ENCODE peak calls at places on chromosomes 5 and 9, in eight cellular contexts. A is esophagus muscularis mucosa, X is sigmoid colon, M is stomach, F is thyroid gland, W is lower leg skin, G is adrenal gland, Q is gastrocnemius medialis. E is an unnamed sample.

GRCh38 chr9:121984726-121985402 is 108.2 kb downstream of the TTLL11 start:
- DNase-seq in F (no peak), W (no peak), X (no peak), A (no peak), Q (peak; percentile 83), G (no peak), M (no peak), E (no peak)

GRCh38 chr5:180799902-180800801 is 2.5 kb downstream of the MGAT1 start:
- DNase-seq in G (peak; percentile 17), Q (no peak), M (no peak), W (peak; percentile 13), X (no peak), F (no peak), A (no peak), E (no peak)

GRCh38 chr9:1071730-1072129 is 21.6 kb downstream of the DMRT2 start:
- DNase-seq in A (no peak), W (no peak), Q (no peak), X (no peak), F (peak; percentile 82), G (no peak), M (peak; percentile 53), E (no peak)

GRCh38 chr5:37071901-37072581 is 177.1 kb downstream of the CPLANE1 start:
- DNase-seq in A (no peak), X (no peak), W (no peak), F (no peak), M (no peak), Q (no peak), G (no peak), E (no peak)

GRCh38 chr9:124779368-124780059 is 2.6 kb downstream of the OLFML2A start:
- DNase-seq in A (peak; percentile 85), G (no peak), M (peak; percentile 23), W (peak; percentile 13), Q (no peak), X (peak; percentile 70), F (peak; percentile 81), E (no peak)

GRCh38 chr9:30280229-30280900 is 2104.1 kb upstream of the ACO1 start:
- DNase-seq in W (no peak), F (no peak), X (no peak), G (no peak), Q (no peak), M (no peak), A (no peak), E (no peak)

GRCh38 chr5:26003966-26004365 is 1034.4 kb downstream of the CDH9 start:
- DNase-seq in X (no peak), A (no peak), M (no peak), F (no peak), Q (no peak), W (no peak), G (no peak), E (no peak)

GRCh38 chr5:164097747-164098146 is 592.3 kb downstream of the MAT2B start:
- DNase-seq in A (no peak), Q (no peak), W (no peak), X (no peak), M (no peak), G (no peak), F (no peak), E (no peak)

GRCh38 chr9:101397746-101398334 is 578 bp downstream of the MRPL50 start:
- DNase-seq in F (no peak), X (no peak), W (no peak), M (no peak), Q (no peak), A (no peak), G (no peak), E (no peak)

GRCh38 chr5:31783762-31784161 is 144.8 kb downstream of the PDZD2 start:
- DNase-seq in W (no peak), A (no peak), X (no peak), Q (no peak), G (no peak), F (no peak), M (no peak), E (no peak)

GRCh38 chr9:130527651-130528310 is 51.6 kb upstream of the FUBP3 start:
- DNase-seq in A (no peak), F (no peak), G (no peak), W (no peak), M (no peak), X (no peak), Q (no peak), E (no peak)

GRCh38 chr9:10613413-10613812 is 611 bp upstream of the PTPRD start:
- DNase-seq in Q (no peak), W (no peak), M (no peak), G (no peak), X (no peak), A (no peak), F (no peak), E (no peak)

GRCh38 chr5:80569961-80570786 is at the start of gene ANKRD34B:
- DNase-seq in W (no peak), A (no peak), Q (no peak), X (no peak), M (no peak), F (no peak), G (no peak), E (no peak)

GRCh38 chr5:99099691-99100090 is 170.9 kb upstream of the CHD1 start:
- DNase-seq in Q (no peak), G (no peak), F (no peak), W (no peak), A (no peak), X (no peak), M (no peak), E (no peak)

GRCh38 chr9:77977210-77977611 is 54.4 kb downstream of the GNAQ start:
- DNase-seq in Q (peak; percentile 5), M (peak; percentile 66), W (peak; percentile 38), X (peak; percentile 72), G (peak; percentile 73), F (peak; percentile 38), A (no peak), E (no peak)

GRCh38 chr9:34252670-34253459 is 74.0 kb downstream of the UBAP1 start:
- DNase-seq in F (peak; percentile 65), G (peak; percentile 76), W (peak; percentile 57), A (no peak), X (peak; percentile 80), M (no peak), Q (no peak), E (no peak)

GRCh38 chr5:149834246-149834855 is 104.2 kb downstream of the PPARGC1B start:
- DNase-seq in Q (no peak), X (no peak), W (peak; percentile 71), F (peak; percentile 67), M (peak; percentile 61), A (no peak), G (peak; percentile 89), E (no peak)

GRCh38 chr5:91379602-91380490 is 3.3 kb downstream of the ARRDC3 start:
- DNase-seq in G (peak; percentile 89), M (peak; percentile 97), A (peak; percentile 97), W (peak; percentile 91), F (peak; percentile 93), X (peak; percentile 94), Q (peak; percentile 84), E (peak; percentile 80)
- TF ChIP-seq POLR2A in G (peak; percentile 71), M (no peak), A (peak; percentile 26), W (peak; percentile 59), F (no peak), X (no peak), Q (peak; percentile 60), E (peak; percentile 76)

GRCh38 chr5:67814569-67815311 is 400.8 kb upstream of the PIK3R1 start:
- DNase-seq in X (no peak), A (no peak), Q (no peak), G (no peak), M (no peak), W (no peak), F (no peak), E (no peak)

GRCh38 chr5:67813879-67814539 is 401.5 kb upstream of the PIK3R1 start:
- DNase-seq in A (no peak), Q (no peak), G (no peak), W (no peak), M (no peak), F (no peak), X (no peak), E (no peak)

GRCh38 chr5:67816456-67816855 is 399.1 kb upstream of the PIK3R1 start:
- DNase-seq in G (no peak), W (no peak), A (no peak), Q (no peak), M (no peak), X (no peak), F (no peak), E (no peak)

GRCh38 chr5:67817652-67818051 is 397.9 kb upstream of the PIK3R1 start:
- DNase-seq in F (no peak), Q (no peak), G (no peak), A (no peak), X (no peak), W (no peak), M (no peak), E (no peak)

GRCh38 chr5:67815455-67816391 is 399.8 kb upstream of the PIK3R1 start:
- DNase-seq in M (no peak), X (no peak), G (peak; percentile 24), A (no peak), F (no peak), Q (peak; percentile 28), W (no peak), E (no peak)
- TF ChIP-seq POLR2A in M (no peak), X (no peak), G (no peak), A (no peak), F (no peak), Q (no peak), W (no peak), E (no peak)

GRCh38 chr9:98192503-98193335 is at the start of gene CORO2A:
- DNase-seq in A (no peak), F (peak; percentile 81), W (peak; percentile 35), G (peak; percentile 59), Q (no peak), X (peak; percentile 75), M (peak; percentile 88), E (no peak)
- TF ChIP-seq POLR2A in A (no peak), F (no peak), W (no peak), G (peak; percentile 15), Q (peak; percentile 42), X (no peak), M (no peak), E (no peak)

GRCh38 chr9:136939996-136940525 is 4.5 kb downstream of the FBXW5 start:
- DNase-seq in W (no peak), F (no peak), Q (peak; percentile 88), M (no peak), A (no peak), G (peak; percentile 93), X (peak; percentile 63), E (no peak)
- TF ChIP-seq POLR2A in W (no peak), F (no peak), Q (peak; percentile 85), M (no peak), A (peak; percentile 35), G (peak; percentile 74), X (no peak), E (no peak)